ENCODE peak calls at places on chromosomes 4 and X, in eight cellular contexts. V, I, P, S, O, L, R and E are unnamed samples.

GRCh38 chr4:92969650-92970370 is 666.0 kb downstream of the GRID2 start:
- DNase-seq in V (no peak), I (peak; percentile 80), P (peak; percentile 88), S (no peak), O (no peak), L (peak; percentile 56), R (peak; percentile 43), E (no peak)

GRCh38 chr4:71524746-71525145 is 185.9 kb downstream of the SLC4A4 start:
- DNase-seq in V (no peak), I (no peak), P (no peak), S (no peak), O (no peak), L (no peak), R (no peak), E (no peak)

GRCh38 chr4:86942185-86942666 is 7.4 kb downstream of the AFF1 start:
- DNase-seq in V (no peak), I (no peak), P (peak; percentile 54), S (no peak), O (no peak), L (no peak), R (no peak), E (no peak)

GRCh38 chr4:152117054-152117453 is 356.2 kb upstream of the GATB start:
- DNase-seq in V (no peak), I (no peak), P (peak; percentile 43), S (no peak), O (no peak), L (no peak), R (no peak), E (no peak)

GRCh38 chrX:97267916-97268680 is 384.4 kb downstream of the RPA4 start:
- DNase-seq in V (no peak), I (no peak), P (no peak), S (no peak), O (no peak), L (no peak), R (no peak), E (no peak)

GRCh38 chr4:182083681-182084410 is 159.4 kb upstream of the TENM3 start:
- DNase-seq in V (no peak), I (no peak), P (no peak), S (no peak), O (no peak), L (no peak), R (peak; percentile 32), E (no peak)

GRCh38 chr4:53640576-53641459 is 49.5 kb upstream of the LNX1 start:
- DNase-seq in V (no peak), I (no peak), P (no peak), S (peak; percentile 72), O (no peak), L (no peak), R (peak; percentile 10), E (no peak)

GRCh38 chrX:124113799-124114600 is 152.5 kb downstream of the STAG2 start:
- DNase-seq in V (no peak), I (no peak), P (no peak), S (no peak), O (no peak), L (no peak), R (no peak), E (no peak)

GRCh38 chr4:173529505-173530325 is at the start of gene HAND2:
- DNase-seq in V (peak; percentile 84), I (no peak), P (no peak), S (no peak), O (peak; percentile 81), L (no peak), R (peak; percentile 94), E (peak; percentile 87)

GRCh38 chr4:173527103-173527876 is 2.7 kb downstream of the HAND2 start:
- DNase-seq in V (no peak), I (no peak), P (no peak), S (no peak), O (no peak), L (no peak), R (no peak), E (no peak)

GRCh38 chr4:173526724-173527102 is 3.3 kb downstream of the HAND2 start:
- DNase-seq in V (no peak), I (no peak), P (no peak), S (no peak), O (no peak), L (no peak), R (no peak), E (no peak)

GRCh38 chr4:173530326-173531062 is 465 bp upstream of the HAND2 start:
- DNase-seq in V (no peak), I (no peak), P (no peak), S (no peak), O (no peak), L (no peak), R (no peak), E (no peak)

DNA sequence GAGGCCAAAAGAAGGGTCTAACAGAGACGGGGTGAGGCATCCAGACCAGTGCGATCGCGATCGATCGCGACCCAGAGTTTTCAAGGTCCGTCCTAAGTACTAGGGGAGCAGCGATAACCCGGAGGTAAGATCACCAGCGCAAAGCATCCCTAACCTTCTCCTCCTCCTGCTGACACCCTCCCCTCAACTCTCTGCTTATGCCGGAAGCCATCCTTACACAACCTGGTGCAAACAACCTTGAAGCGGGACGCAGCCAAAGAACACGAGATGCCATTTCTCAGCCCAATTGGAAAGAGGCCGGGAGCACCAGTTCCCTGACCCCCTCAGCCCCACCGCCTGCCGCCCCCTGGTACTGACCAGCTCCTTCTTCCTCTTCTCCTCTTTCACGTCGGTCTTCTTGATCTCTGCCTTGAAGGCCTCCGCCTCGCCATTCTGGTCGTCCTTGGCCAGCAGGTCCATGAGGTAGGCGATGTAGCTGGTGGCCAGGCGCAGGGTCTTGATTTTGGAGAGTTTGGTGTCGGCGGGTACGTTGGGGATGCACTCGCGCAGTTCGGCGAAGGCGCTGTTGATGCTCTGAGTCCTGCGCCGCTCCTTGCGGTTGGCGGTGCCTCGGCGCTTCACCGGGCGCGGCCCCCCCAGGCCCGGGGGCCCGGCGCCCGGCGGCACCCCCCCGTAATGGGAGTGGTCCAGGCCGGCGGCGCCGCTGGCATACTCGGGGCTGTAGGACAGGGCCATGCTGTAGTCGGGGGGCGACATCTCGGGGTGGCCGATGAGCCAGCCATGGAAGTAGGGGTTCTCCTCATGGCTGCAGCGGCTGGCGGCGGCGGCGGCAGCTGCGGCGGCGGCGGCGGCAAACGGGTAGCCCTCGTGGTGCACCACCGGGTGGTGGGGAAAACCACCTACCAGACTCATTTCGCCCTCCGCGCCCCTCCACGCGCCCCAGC is 1.4 kb downstream of the HAND2 start:
- DNase-seq in V (peak; percentile 36), I (no peak), P (no peak), S (no peak), O (no peak), L (no peak), R (peak; percentile 54), E (no peak)
- H3K4me3 ChIP-seq in V (peak overlapping the region; percentile 84), I (no peak overlapping the region), P (no peak overlapping the region), S (peak overlapping the region; percentile 63), O (peak overlapping the region; percentile 70), L (no peak overlapping the region), R (peak overlapping the region; percentile 92), E (peak overlapping the region; percentile 33)

DNA sequence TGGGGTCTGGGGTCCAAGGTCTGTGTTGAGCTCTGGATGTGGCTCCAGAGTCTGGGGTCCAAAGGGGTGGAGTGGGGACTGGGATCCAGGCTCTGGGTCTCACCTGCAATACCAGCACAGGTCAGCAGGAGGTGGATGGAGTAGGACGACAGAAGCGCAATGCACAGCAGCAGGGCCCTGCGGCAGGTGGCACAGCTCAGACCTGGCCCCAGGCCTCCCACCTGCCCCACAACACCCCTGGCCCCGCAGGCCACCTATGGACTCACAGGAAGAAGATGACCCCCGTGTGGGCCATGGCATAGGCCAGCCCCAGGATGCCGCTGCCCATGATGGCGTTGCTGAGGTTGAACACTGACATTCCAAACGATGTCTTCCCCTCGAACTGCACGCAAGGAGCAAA is 3.4 kb downstream of the SLC38A5 start:
- DNase-seq in V (no peak), I (no peak), P (no peak), S (no peak), O (no peak), L (no peak), R (no peak), E (peak; percentile 61)
- TF ChIP-seq CTCF in V (no peak), I (no peak), P (peak; percentile 29), S (no peak), O (no peak), L (peak; percentile 39), R (peak; percentile 40), E (peak; percentile 79)

DNA sequence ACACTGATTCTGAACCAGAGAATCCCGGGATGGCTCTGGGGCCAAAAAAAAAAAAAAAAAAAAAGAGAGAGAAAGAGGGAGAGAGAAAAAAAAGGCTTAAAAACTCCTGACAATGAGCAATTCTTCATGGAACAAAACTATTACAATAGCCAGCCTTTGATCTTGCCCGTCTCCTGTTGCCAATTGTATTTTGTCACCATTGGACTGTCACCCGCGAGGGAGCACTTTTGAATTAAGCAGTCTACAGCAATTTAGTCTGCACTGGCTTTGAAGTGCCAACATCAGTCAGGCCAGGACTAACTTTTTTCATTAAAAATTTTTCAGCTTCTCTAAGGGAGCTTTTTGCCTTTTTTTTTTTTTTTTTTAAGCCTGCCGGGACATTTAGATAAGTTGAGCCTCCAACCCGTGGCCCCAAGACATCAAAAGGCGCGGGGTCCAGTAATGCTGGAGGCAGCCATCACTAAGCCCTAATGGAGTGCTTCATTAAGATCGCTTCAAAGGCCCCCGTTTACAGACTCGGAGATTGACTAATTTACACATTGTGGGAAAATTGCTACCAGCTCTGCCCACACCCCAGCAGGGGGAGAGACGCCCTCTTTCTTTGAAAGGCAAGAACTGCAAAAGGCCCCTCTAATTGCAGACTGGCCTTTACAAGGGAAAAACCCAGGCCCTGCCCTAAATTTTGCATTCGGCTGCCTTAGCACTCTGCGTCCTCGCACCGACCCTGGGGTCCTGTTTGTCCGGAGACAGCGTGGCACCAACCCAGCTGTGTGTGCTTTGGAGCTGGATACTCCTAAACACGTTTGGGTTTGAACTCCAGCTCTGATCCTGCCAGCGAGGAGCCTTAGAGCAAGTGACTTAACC is 98.1 kb upstream of the MSX1 start:
- DNase-seq in V (no peak), I (no peak), P (no peak), S (no peak), O (no peak), L (peak; percentile 76), R (peak; percentile 71), E (peak; percentile 52)
- H3K27me3 ChIP-seq in V (peaks cover 48% of the 10 kb centered on the region), I (no peaks in the 10 kb centered on the region), P (no peaks in the 10 kb centered on the region), S (no peaks in the 10 kb centered on the region), O (no peaks in the 10 kb centered on the region), L (no peaks in the 10 kb centered on the region), R (no peaks in the 10 kb centered on the region), E (no peaks in the 10 kb centered on the region)

GRCh38 chrX:54182194-54182863 is 725 bp downstream of the FAM120C start:
- DNase-seq in V (peak; percentile 55), I (no peak), P (peak; percentile 62), S (peak; percentile 65), O (peak; percentile 82), L (peak; percentile 27), R (peak; percentile 64), E (peak; percentile 37)

GRCh38 chrX:54182864-54183613 is at the start of gene FAM120C:
- DNase-seq in V (peak; percentile 71), I (peak; percentile 62), P (peak; percentile 71), S (peak; percentile 51), O (peak; percentile 68), L (peak; percentile 56), R (peak; percentile 84), E (peak; percentile 71)

GRCh38 chrX:54178100-54178940 is 4.7 kb downstream of the FAM120C start:
- DNase-seq in V (no peak), I (peak; percentile 59), P (peak; percentile 79), S (no peak), O (no peak), L (no peak), R (peak; percentile 51), E (no peak)

GRCh38 chrX:54181196-54181953 is 1.7 kb downstream of the FAM120C start:
- DNase-seq in V (no peak), I (no peak), P (peak; percentile 27), S (no peak), O (no peak), L (no peak), R (peak; percentile 5), E (no peak)

GRCh38 chrX:54180403-54180802 is 2.7 kb downstream of the FAM120C start:
- DNase-seq in V (no peak), I (no peak), P (peak; percentile 39), S (no peak), O (no peak), L (no peak), R (no peak), E (no peak)
- H3K4me3 ChIP-seq in V (peak overlapping the region; percentile 85), I (peak overlapping the region; percentile 35), P (peak overlapping the region; percentile 92), S (peak overlapping the region; percentile 96), O (no peak overlapping the region), L (no peak overlapping the region), R (peak overlapping the region; percentile 58), E (no peak overlapping the region)